ENCODE peak calls at places on chromosomes 2 and 18, in ten cellular contexts. U is choroid plexus epithelial cell, J is GM12865, H is aorta, Y is psoas muscle, M is left ventricle myocardium inferior, C is heart left ventricle, T is tibial artery, N is epithelial cell of proximal tubule, X is adrenal gland. B is an unnamed sample.

GRCh38 chr18:40687401-40687800 is 1267.6 kb upstream of the PIK3C3 start:
- DNase-seq in C (no peak), T (no peak), J (no peak), N (no peak), Y (no peak), M (no peak), X (no peak), U (peak; percentile 27), H (no peak), B (no peak)

GRCh38 chr2:16031055-16031847 is 90.9 kb downstream of the MYCN start:
- DNase-seq in H (no peak), M (no peak), N (no peak), X (no peak), Y (no peak), T (no peak), C (no peak), J (no peak), U (no peak), B (no peak)

GRCh38 chr2:240138275-240138984 is 2.0 kb downstream of the OTOS start:
- DNase-seq in T (peak; percentile 14), C (no peak), X (no peak), U (no peak), Y (no peak), J (no peak), M (no peak), H (peak; percentile 50), N (no peak), B (peak; percentile 56)

GRCh38 chr18:41858761-41859555 is 96.1 kb upstream of the PIK3C3 start:
- DNase-seq in Y (no peak), H (no peak), T (no peak), U (peak; percentile 6), M (no peak), J (no peak), C (no peak), N (no peak), X (no peak), B (no peak)

GRCh38 chr2:215590353-215590752 is 154.5 kb upstream of the FN1 start:
- DNase-seq in C (no peak), T (no peak), J (no peak), X (no peak), M (no peak), N (no peak), H (no peak), U (no peak), Y (no peak), B (no peak)

GRCh38 chr2:42974697-42975357 is 182.4 kb upstream of the HAAO start:
- DNase-seq in H (peak; percentile 93), Y (peak; percentile 83), T (peak; percentile 84), C (peak; percentile 79), X (peak; percentile 79), N (peak; percentile 51), M (peak; percentile 79), J (peak; percentile 52), U (peak; percentile 69), B (peak; percentile 76)

GRCh38 chr2:20522311-20522710 is 75.4 kb downstream of the RHOB start:
- DNase-seq in C (no peak), T (no peak), N (no peak), M (no peak), Y (no peak), J (no peak), H (no peak), X (no peak), U (no peak), B (no peak)

GRCh38 chr18:23929362-23929940 is 85.1 kb upstream of the TTC39C start:
- DNase-seq in T (no peak), U (no peak), J (no peak), H (no peak), N (no peak), C (no peak), Y (no peak), M (no peak), X (no peak), B (no peak)

DNA sequence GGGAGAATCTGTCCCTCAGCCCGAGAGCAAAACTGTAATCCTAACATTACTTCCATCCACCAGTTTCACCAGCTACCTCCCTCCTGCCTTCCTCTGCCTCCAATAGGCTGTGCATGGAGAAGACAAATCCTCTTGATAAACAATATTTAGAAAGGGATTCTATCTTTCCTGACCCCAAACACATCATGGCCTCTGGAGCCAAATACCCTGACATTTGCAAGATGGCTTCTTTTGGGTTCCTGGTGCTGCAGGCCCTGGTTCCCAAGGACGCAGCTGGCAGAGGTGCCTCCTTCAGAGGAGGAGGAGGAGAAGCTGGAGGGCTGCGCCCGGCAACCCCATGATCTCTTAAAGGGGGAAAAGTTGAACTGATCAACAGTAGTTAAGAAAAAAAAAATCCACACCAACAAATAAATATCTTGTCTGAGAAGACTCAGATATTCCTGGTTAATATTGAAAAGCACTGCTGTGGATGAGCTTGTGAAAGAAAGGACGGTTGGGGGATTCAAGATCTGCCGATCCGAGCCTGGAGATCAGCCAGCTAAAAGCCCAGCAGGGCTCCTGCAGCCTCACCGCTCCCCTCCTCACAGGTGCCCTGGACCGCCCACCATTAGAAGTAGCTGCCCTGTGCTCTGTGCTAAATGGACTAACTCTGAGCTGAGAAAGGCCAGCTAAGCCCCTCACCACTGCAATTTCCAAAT is 116.8 kb downstream of the MSH2 start:
- DNase-seq in X (no peak), M (no peak), Y (no peak), N (no peak), T (no peak), U (no peak), J (no peak), C (no peak), H (no peak), B (no peak)
- H3K4me3 ChIP-seq in X (no peak overlapping the region), M (no peak overlapping the region), Y (no peak overlapping the region), N (no peak overlapping the region), T (no peak overlapping the region), U (no peak overlapping the region), J (peak overlapping the region; percentile 55), C (no peak overlapping the region), H (no peak overlapping the region), B (no peak overlapping the region)

DNA sequence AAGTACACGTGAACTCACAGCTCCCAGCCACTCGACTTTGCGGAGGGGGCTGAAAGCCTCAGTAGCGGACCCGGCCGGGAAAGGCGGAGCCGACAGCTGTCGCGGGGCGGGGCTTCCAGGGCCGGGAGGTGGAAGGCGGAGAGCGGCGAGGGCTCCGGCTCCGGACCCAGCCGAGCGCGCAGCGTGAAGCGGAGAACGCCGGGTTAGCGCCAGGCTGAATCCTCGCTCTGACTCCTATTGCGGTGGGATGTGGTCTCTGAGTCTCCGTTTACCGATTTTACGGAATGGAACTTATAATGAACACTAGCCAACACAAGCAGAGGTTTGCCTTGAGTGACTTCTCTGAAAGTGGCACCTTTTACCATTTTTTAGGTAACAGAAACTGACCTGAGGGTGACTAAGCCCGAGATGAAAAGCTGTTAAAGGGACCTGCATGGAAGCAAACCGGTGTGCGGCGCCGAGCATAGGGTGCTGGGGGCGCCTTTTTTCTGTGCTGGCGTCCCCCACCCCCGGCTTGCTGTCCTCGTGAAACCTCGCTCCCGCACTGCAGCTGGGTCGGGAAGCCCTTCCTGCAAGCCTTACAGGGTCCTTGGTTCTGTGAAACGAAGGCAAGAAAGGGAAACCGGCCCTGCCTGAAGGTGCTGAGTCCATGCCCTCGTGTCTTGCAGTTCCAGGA is 72.9 kb downstream of the EN1 start:
- DNase-seq in C (peak; percentile 13), J (no peak), X (peak; percentile 22), M (peak; percentile 40), Y (peak; percentile 71), N (no peak), U (peak; percentile 58), T (no peak), H (peak; percentile 84), B (peak; percentile 86)
- H3K4me3 ChIP-seq in C (no peak overlapping the region), J (no peak overlapping the region), X (peak overlapping the region; percentile 7), M (peak overlapping the region; percentile 57), Y (peak overlapping the region; percentile 71), N (peak overlapping the region; percentile 55), U (peak overlapping the region; percentile 59), T (peak overlapping the region; percentile 37), H (no peak overlapping the region), B (peak overlapping the region; percentile 9)

DNA sequence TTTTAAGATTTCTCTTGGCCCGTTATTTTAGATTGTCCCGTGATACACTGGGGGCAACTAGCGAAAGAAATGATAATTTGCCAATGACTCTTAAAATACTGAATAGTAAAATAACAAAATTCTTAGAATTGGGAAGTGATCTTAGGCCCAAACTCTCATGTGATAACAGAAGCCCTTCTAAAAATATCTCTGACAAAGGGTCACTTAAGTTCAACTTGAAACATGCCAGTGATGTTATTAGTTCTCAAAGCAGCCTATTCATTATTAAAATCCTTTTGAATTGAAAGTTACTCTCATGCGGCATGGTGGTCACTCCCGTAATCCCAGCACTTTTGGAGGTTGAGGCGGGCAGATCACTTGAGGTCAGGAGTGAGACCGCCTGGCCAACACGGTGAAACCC is 920.9 kb downstream of the NRXN1 start:
- DNase-seq in X (no peak), U (no peak), H (no peak), C (no peak), T (no peak), N (no peak), J (no peak), M (no peak), Y (no peak), B (no peak)
- H3K4me3 ChIP-seq in X (no peak overlapping the region), U (no peak overlapping the region), H (no peak overlapping the region), C (no peak overlapping the region), T (no peak overlapping the region), N (no peak overlapping the region), J (no peak overlapping the region), M (no peak overlapping the region), Y (no peak overlapping the region), B (no peak overlapping the region)

GRCh38 chr18:31783059-31783458 is 22.4 kb upstream of the SLC25A52 start:
- DNase-seq in H (no peak), U (no peak), N (no peak), T (no peak), X (no peak), Y (no peak), C (no peak), M (no peak), J (no peak), B (no peak)

GRCh38 chr18:31774477-31774785 is 13.8 kb upstream of the SLC25A52 start:
- DNase-seq in J (peak; percentile 52), M (no peak), X (no peak), N (no peak), Y (no peak), H (no peak), C (no peak), T (no peak), U (no peak), B (no peak)

GRCh38 chr18:31773774-31774476 is 13.2 kb upstream of the SLC25A52 start:
- DNase-seq in Y (no peak), C (no peak), H (no peak), U (no peak), J (no peak), M (no peak), N (no peak), T (no peak), X (no peak), B (no peak)

GRCh38 chr18:31774960-31775359 is 14.3 kb upstream of the SLC25A52 start:
- DNase-seq in N (no peak), X (no peak), U (no peak), J (no peak), M (no peak), H (no peak), Y (no peak), T (no peak), C (no peak), B (no peak)

DNA sequence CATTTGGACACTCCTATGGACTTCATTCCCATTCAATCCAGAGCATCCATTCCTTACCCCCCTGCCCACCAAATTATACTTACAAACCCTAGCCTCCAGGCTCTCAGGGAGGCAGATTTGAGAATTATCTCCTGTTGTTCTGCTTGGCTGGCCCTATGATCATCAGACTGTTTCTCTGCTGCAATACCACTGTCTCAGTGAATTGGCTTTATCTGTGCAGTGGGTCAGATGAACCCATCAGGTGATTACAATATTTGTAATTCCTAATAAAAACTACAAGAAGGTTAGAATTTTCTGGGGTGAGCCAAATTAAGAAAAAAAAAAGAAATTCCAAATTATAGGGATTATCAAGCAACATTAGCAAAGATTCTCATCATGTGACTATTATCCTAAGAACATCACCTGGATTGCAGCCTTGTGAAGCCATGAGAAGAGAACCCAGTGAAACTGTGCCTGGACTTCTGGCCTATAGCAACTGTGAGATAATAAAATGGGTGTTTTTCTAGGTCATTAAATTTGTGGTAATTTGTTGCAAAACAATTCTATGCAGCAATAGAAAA is 17.8 kb upstream of the SLC25A52 start:
- DNase-seq in U (no peak), H (no peak), X (no peak), T (no peak), N (no peak), M (no peak), Y (no peak), C (no peak), J (no peak), B (no peak)
- H3K4me3 ChIP-seq in U (no peak overlapping the region), H (no peak overlapping the region), X (no peak overlapping the region), T (no peak overlapping the region), N (no peak overlapping the region), M (no peak overlapping the region), Y (no peak overlapping the region), C (no peak overlapping the region), J (no peak overlapping the region), B (no peak overlapping the region)

B was measured in left lung.